ENCODE peak calls at places on chromosomes 12 and 14, in four cellular contexts. X, I, G and A are unnamed samples.

GRCh38 chr12:92597997-92598396 is 104.8 kb upstream of the PLEKHG7 start:
- DNase-seq in X (no peak), I (no peak), G (no peak), A (no peak)

GRCh38 chr12:54993181-54993835 is 8.7 kb upstream of the TESPA1 start:
- DNase-seq in X (peak; percentile 62), I (peak; percentile 33), G (peak; percentile 57), A (peak; percentile 77)

GRCh38 chr14:76203086-76204001 is 51.6 kb downstream of the GPATCH2L start:
- DNase-seq in X (peak; percentile 74), I (no peak), G (no peak), A (peak; percentile 90)

GRCh38 chr12:106866426-106867080 is 89.2 kb upstream of the TMEM263 start:
- DNase-seq in X (no peak), I (no peak), G (no peak), A (no peak)

GRCh38 chr14:75578099-75578785 is at the start of gene FLVCR2:
- DNase-seq in X (peak; percentile 95), I (peak; percentile 69), G (peak; percentile 61), A (no peak)

GRCh38 chr14:73227812-73228781 is 9.2 kb upstream of the PAPLN start:
- DNase-seq in X (peak; percentile 97), I (no peak), G (no peak), A (no peak)

GRCh38 chr12:109199324-109199723 is 82.9 kb downstream of the ACACB start:
- DNase-seq in X (no peak), I (no peak), G (no peak), A (no peak)

GRCh38 chr14:22602853-22603252 is 4.8 kb downstream of the ABHD4 start:
- DNase-seq in X (no peak), I (no peak), G (no peak), A (no peak)

GRCh38 chr14:100546051-100546443 is 41.2 kb downstream of the BEGAIN start:
- DNase-seq in X (no peak), I (no peak), G (no peak), A (no peak)

GRCh38 chr12:125949471-125949870 is 884.2 kb downstream of the AACS start:
- DNase-seq in X (no peak), I (no peak), G (no peak), A (no peak)

GRCh38 chr14:20623798-20624197 is 17.7 kb downstream of the OR6S1 start:
- DNase-seq in X (no peak), I (no peak), G (no peak), A (no peak)

GRCh38 chr12:73266206-73266605 is 994.0 kb downstream of the TRHDE start:
- DNase-seq in X (no peak), I (no peak), G (no peak), A (no peak)

GRCh38 chr12:131092911-131093901 is 139.5 kb downstream of the ADGRD1 start:
- DNase-seq in X (no peak), I (no peak), G (peak; percentile 10), A (no peak)

GRCh38 chr12:1429980-1430379 is 164.4 kb downstream of the FBXL14 start:
- DNase-seq in X (peak; percentile 54), I (no peak), G (no peak), A (no peak)

GRCh38 chr12:122116707-122117535 is 38.4 kb downstream of the MLXIP start:
- DNase-seq in X (no peak), I (peak; percentile 86), G (no peak), A (no peak)

GRCh38 chr12:27178723-27179398 is 65.2 kb upstream of the STK38L start:
- DNase-seq in X (no peak), I (no peak), G (no peak), A (no peak)

GRCh38 chr14:50741571-50741970 is 73.5 kb upstream of the SAV1 start:
- DNase-seq in X (peak; percentile 37), I (no peak), G (no peak), A (no peak)

GRCh38 chr12:53722450-53723041 is 4.7 kb downstream of the CALCOCO1 start:
- DNase-seq in X (no peak), I (no peak), G (no peak), A (no peak)

GRCh38 chr14:91753501-91754128 is 21.7 kb upstream of the CATSPERB start:
- DNase-seq in X (no peak), I (no peak), G (no peak), A (no peak)

GRCh38 chr14:105888784-105889665 is 362.6 kb downstream of the TMEM121 start:
- DNase-seq in X (no peak), I (no peak), G (peak; percentile 7), A (no peak)

GRCh38 chr14:59120931-59121330 is 67.5 kb upstream of the DAAM1 start:
- DNase-seq in X (no peak), I (no peak), G (no peak), A (no peak)

GRCh38 chr12:53500119-53500775 is 836 bp upstream of the TARBP2 start:
- DNase-seq in X (no peak), I (no peak), G (no peak), A (no peak)

GRCh38 chr14:22536853-22537338 is 52.1 kb downstream of the DAD1 start:
- DNase-seq in X (peak; percentile 80), I (no peak), G (peak; percentile 84), A (peak; percentile 96)

GRCh38 chr14:90624732-90625444 is 191.3 kb downstream of the TTC7B start:
- DNase-seq in X (peak; percentile 31), I (no peak), G (no peak), A (no peak)

GRCh38 chr14:64549805-64550538 is at the start of gene PPP1R36:
- DNase-seq in X (no peak), I (no peak), G (peak; percentile 47), A (no peak)